ENCODE peak calls at places on chromosomes 5 and 9, in four cellular contexts. C is SHP77, J is AG10803, P is HCEC 1CT. Q is an unnamed sample.

GRCh38 chr5:163861670-163862069 is 356.3 kb downstream of the MAT2B start:
- DNase-seq in C (no peak), J (no peak), P (peak), Q (no peak)

GRCh38 chr5:102767864-102768263 is 12.8 kb downstream of the PAM start:
- DNase-seq in C (no peak), J (no peak), P (no peak), Q (no peak)

GRCh38 chr5:142320427-142320732 is 4.4 kb downstream of the SPRY4 start:
- DNase-seq in C (no peak), J (no peak), P (no peak), Q (peak)

GRCh38 chr9:114096866-114097612 is 2.1 kb downstream of the KIF12 start:
- DNase-seq in C (no peak), J (no peak), P (no peak), Q (no peak)

GRCh38 chr5:126746290-126746689 is 30.6 kb upstream of the LMNB1 start:
- DNase-seq in C (no peak), J (no peak), P (no peak), Q (no peak)

GRCh38 chr5:141050622-141051525 is at the start of gene PCDHB1:
- DNase-seq in C (peak), J (no peak), P (no peak), Q (no peak)

GRCh38 chr5:137629646-137630045 is 106.2 kb downstream of the KLHL3 start:
- DNase-seq in C (peak), J (peak), P (peak), Q (peak)

GRCh38 chr5:14873093-14873492 is 1.5 kb upstream of the ANKH start:
- DNase-seq in C (no peak), J (no peak), P (no peak), Q (no peak)

GRCh38 chr9:113454914-113455761 is 8.4 kb upstream of the RGS3 start:
- DNase-seq in C (peak), J (peak), P (peak), Q (peak)

GRCh38 chr9:136693490-136694162 is 6.4 kb upstream of the AGPAT2 start:
- DNase-seq in C (peak), J (no peak), P (peak), Q (no peak)

GRCh38 chr5:38404667-38405276 is 146.4 kb downstream of the EGFLAM start:
- DNase-seq in C (peak), J (no peak), P (no peak), Q (no peak)

GRCh38 chr9:86614871-86615849 is 260.9 kb upstream of the TUT7 start:
- DNase-seq in C (no peak), J (peak), P (peak), Q (peak)

GRCh38 chr9:123816817-123817472 is 113.0 kb downstream of the DENND1A start:
- DNase-seq in C (no peak), J (no peak), P (no peak), Q (no peak)

GRCh38 chr5:151178779-151179488 is 21.4 kb upstream of the ANXA6 start:
- DNase-seq in C (no peak), J (no peak), P (no peak), Q (no peak)

GRCh38 chr5:79962580-79963222 is 28.4 kb downstream of the MTX3 start:
- DNase-seq in C (no peak), J (no peak), P (peak), Q (no peak)

GRCh38 chr5:140806834-140807775 is at the start of gene PCDHA4:
- DNase-seq in C (peak), J (peak), P (no peak), Q (peak)

GRCh38 chr5:17305024-17305423 is 87.6 kb downstream of the BASP1 start:
- DNase-seq in C (no peak), J (no peak), P (no peak), Q (peak)

GRCh38 chr5:81393783-81394718 is at the start of gene ACOT12:
- DNase-seq in C (no peak), J (no peak), P (no peak), Q (peak)

GRCh38 chr9:105259731-105260612 is 15.5 kb downstream of the SLC44A1 start:
- DNase-seq in C (no peak), J (no peak), P (no peak), Q (no peak)

GRCh38 chr9:14340536-14340935 is 26.6 kb upstream of the NFIB start:
- DNase-seq in C (no peak), J (no peak), P (no peak), Q (no peak)

GRCh38 chr5:37723147-37723961 is 116.5 kb downstream of the GDNF start:
- DNase-seq in C (peak), J (peak), P (no peak), Q (peak)

GRCh38 chr9:85522459-85523092 is 219.2 kb downstream of the AGTPBP1 start:
- DNase-seq in C (no peak), J (peak), P (no peak), Q (peak)